ENCODE peak calls at places on chromosomes 7 and 10, in six cellular contexts. J, O, T, S, X and Y are unnamed samples.

GRCh38 chr10:43939939-43940810 is 291.5 kb upstream of the ZNF32 start:
- DNase-seq in T (peak), X (no peak), J (no peak), O (peak), S (no peak), Y (peak)

GRCh38 chr7:157568785-157569584 is 232.2 kb downstream of the DNAJB6 start:
- DNase-seq in S (no peak), X (no peak), T (peak), O (peak), J (peak), Y (no peak)

GRCh38 chr10:119025336-119025735 is 4.2 kb upstream of the NANOS1 start:
- DNase-seq in S (no peak), X (peak), O (peak), T (no peak), J (no peak), Y (peak)

GRCh38 chr7:158320328-158320727 is 267.3 kb downstream of the PTPRN2 start:
- DNase-seq in X (no peak), O (no peak), S (no peak), J (no peak), T (peak), Y (no peak)

GRCh38 chr10:100902622-100903021 is 10.1 kb upstream of the SLF2 start:
- DNase-seq in J (no peak), S (no peak), X (no peak), T (no peak), O (no peak), Y (no peak)

GRCh38 chr10:77715081-77715480 is 77.5 kb upstream of the KCNMA1 start:
- DNase-seq in X (peak), O (no peak), J (no peak), S (no peak), T (no peak), Y (no peak)

GRCh38 chr7:92697414-92697813 is 107.2 kb upstream of the FAM133B start:
- DNase-seq in T (no peak), J (no peak), O (no peak), X (no peak), S (no peak), Y (no peak)

GRCh38 chr10:13099666-13100348 is at the start of gene OPTN:
- DNase-seq in X (peak), J (peak), S (peak), O (peak), T (peak), Y (peak)

GRCh38 chr7:120089968-120090367 is 183.0 kb upstream of the KCND2 start:
- DNase-seq in S (no peak), J (no peak), T (peak), O (no peak), X (peak), Y (peak)

GRCh38 chr10:90051053-90051452 is 349.7 kb downstream of the KIF20B start:
- DNase-seq in S (no peak), T (no peak), J (no peak), X (no peak), O (peak), Y (no peak)

GRCh38 chr10:47027108-47027811 is 116.0 kb downstream of the PTPN20 start:
- DNase-seq in T (peak), J (no peak), S (no peak), O (no peak), X (no peak), Y (no peak)

GRCh38 chr10:71578069-71578468 is 141.5 kb downstream of the C10orf105 start:
- DNase-seq in J (no peak), S (no peak), O (no peak), T (no peak), X (no peak), Y (no peak)

GRCh38 chr7:51455086-51455485 is 138.5 kb upstream of the COBL start:
- DNase-seq in X (no peak), T (no peak), J (no peak), S (no peak), O (no peak), Y (no peak)

GRCh38 chr10:79396587-79396986 is 48.8 kb downstream of the ZCCHC24 start:
- DNase-seq in T (no peak), X (no peak), S (no peak), O (no peak), J (no peak), Y (no peak)

GRCh38 chr7:149823631-149824199 is 14.5 kb upstream of the ZNF862 start:
- DNase-seq in S (no peak), T (no peak), X (no peak), J (no peak), O (no peak), Y (no peak)

GRCh38 chr10:45000138-45000763 is 472 bp upstream of the ZNF22 start:
- DNase-seq in O (peak), T (no peak), J (no peak), X (peak), S (no peak), Y (peak)

GRCh38 chr7:150516956-150517355 is 2.3 kb downstream of the GIMAP7 start:
- DNase-seq in O (no peak), J (no peak), S (no peak), X (no peak), T (no peak), Y (no peak)

GRCh38 chr10:62765726-62766125 is 38.8 kb upstream of the ADO start:
- DNase-seq in J (no peak), S (no peak), X (no peak), T (no peak), O (no peak), Y (no peak)

GRCh38 chr10:62772186-62772950 is 32.2 kb upstream of the ADO start:
- DNase-seq in O (no peak), X (no peak), T (no peak), S (no peak), J (no peak), Y (peak)

GRCh38 chr10:62766383-62766782 is 38.1 kb upstream of the ADO start:
- DNase-seq in T (no peak), J (no peak), X (no peak), O (no peak), S (no peak), Y (no peak)

GRCh38 chr10:62769574-62770242 is 34.8 kb upstream of the ADO start:
- DNase-seq in O (peak), J (no peak), S (no peak), X (no peak), T (no peak), Y (peak)
- H2BK120ac ChIP-seq in O (no peak), J (no peak), S (no peak), X (no peak), T (no peak), Y (peak)

DNA sequence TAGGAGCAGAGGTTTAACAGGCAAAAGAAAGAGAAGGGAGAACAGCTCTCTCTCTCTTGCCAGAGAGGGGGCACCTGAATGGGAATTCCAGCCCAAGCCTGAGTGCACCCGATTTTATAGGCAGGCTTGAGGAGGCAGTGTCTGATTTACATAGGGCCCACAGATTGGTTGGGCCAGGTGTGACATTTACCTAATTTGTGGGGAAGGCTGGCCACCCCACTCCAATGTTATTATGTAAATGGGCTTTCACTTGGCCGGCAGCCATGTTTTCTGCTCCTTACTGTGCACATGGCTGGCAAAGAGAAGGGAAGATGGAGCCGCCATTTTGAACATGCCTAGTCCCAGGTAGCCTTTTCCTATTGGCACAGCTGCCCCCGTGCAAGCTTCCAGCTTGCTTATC is 735.5 kb upstream of the AUTS2 start:
- DNase-seq in S (no peak), O (no peak), X (no peak), J (no peak), T (no peak), Y (no peak)
- H4K91ac ChIP-seq in S (no peak), O (no peak), X (no peak), J (no peak), T (no peak), Y (no peak)

DNA sequence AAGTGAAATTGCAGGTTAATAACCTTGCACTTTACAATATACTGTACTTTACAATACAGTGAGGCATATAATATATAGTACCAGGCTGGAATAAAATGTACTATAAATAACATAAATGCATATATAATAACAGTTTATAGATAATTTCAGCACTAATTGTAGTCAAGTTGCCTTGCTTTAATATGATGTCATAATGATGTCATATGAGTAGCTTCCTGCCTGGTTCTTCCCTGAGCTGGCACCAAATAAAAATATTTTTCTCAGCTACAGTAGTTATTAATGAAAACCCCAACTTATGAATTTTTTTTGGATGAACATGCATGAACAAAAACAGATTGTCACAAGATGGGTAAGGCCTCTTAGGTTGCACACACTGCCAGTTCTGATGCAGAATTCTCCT is 816.7 kb downstream of the XPNPEP1 start:
- DNase-seq in O (no peak), T (no peak), J (no peak), S (no peak), X (no peak), Y (no peak)
- H2BK120ac ChIP-seq in O (no peak), T (no peak), J (no peak), S (no peak), X (no peak), Y (no peak)

DNA sequence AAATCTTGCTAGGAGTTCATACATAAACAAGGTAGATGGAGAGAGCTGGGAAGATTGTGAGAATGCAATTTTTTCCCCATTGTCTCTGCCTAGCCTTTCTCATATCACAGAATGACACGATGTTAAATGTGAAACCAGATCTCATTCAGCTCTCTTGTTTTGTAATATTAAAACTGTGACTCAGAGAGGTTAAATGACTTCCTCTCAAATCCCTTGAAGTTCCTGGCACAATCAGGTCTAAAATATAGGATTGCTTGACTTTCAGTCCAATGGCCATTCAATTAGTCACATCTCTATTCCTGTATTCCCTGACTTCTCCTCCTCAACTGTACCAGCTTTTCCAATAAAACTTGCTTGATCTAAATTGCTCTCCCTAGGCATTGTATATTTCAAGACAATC is 3.1 kb downstream of the ANKRD22 start:
- DNase-seq in S (no peak), T (no peak), J (no peak), X (peak), O (peak), Y (peak)
- H4K91ac ChIP-seq in S (no peak), T (no peak), J (no peak), X (no peak), O (no peak), Y (no peak)

GRCh38 chr10:10797467-10797866 is 220.2 kb upstream of the CELF2 start:
- DNase-seq in S (no peak), T (no peak), J (no peak), O (no peak), X (no peak), Y (no peak)

GRCh38 chr10:10794776-10795175 is 222.9 kb upstream of the CELF2 start:
- DNase-seq in X (no peak), J (no peak), T (no peak), O (peak), S (no peak), Y (peak)

GRCh38 chr10:10796774-10797415 is 220.8 kb upstream of the CELF2 start:
- DNase-seq in T (no peak), O (peak), X (no peak), S (no peak), J (no peak), Y (peak)

GRCh38 chr10:10798021-10798420 is 219.7 kb upstream of the CELF2 start:
- DNase-seq in J (peak), T (no peak), X (no peak), S (no peak), O (no peak), Y (no peak)

DNA sequence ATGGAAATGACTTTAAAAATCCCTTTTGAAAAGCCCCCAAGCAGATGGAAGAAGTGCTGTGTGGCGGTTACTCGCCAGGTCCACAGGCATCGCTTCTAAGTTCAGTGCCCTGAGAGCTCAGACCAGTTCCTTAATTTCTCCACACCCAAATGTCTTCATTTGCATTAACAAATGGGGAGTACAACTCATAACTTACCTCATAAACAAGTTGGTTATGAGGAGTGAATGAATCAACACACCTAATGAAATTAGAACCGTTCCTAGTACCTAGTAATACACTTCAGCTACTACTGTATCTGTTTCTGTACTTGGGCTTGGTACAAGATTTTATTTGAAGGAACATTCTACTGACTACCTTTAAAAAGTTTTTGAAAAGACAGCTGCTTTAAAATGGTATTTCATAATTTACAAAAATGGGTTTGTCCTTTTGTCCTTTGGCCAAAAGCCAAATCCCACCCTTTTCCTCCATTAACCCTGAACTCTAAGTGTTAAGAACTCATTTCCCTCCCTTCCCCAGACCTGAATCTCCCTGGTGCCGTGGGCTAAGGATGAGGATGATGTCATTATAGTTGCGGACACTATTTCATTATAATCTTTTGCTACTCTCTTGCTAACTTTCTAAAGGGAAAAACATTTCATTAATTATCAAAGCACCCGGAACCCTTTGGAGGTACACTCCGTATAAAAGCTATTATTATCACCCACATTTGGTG is 221.5 kb upstream of the CELF2 start:
- DNase-seq in T (no peak), J (no peak), S (no peak), X (no peak), O (peak), Y (peak)
- H2BK120ac ChIP-seq in T (no peak), J (no peak), S (no peak), X (no peak), O (no peak), Y (peak)

DNA sequence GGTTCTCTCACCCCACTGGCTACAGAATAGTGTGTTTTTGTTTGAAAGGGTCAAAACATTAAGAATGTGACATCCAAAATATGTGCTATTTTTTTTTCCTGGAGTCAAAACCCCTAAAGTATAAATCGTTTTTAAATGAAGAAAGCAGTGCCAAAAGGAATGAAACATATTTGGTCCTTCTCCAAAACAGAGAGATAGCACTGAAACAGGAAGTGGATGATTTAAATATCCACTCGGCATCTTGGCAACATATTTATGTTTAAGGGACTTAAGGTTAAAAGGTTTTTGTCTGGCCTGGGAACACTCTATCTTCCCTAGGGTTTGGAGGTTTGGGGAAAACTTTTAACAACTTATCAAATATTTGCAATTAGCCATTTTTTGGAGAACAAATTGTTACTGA is 32.4 kb downstream of the CALD1 start:
- DNase-seq in T (no peak), O (peak), X (no peak), J (no peak), S (no peak), Y (peak)
- H4K91ac ChIP-seq in T (no peak), O (no peak), X (no peak), J (no peak), S (no peak), Y (no peak)

GRCh38 chr10:55232553-55232952 is 431.5 kb upstream of the PCDH15 start:
- DNase-seq in S (no peak), J (no peak), O (no peak), X (no peak), T (no peak), Y (no peak)

GRCh38 chr10:55237462-55237861 is 436.4 kb upstream of the PCDH15 start:
- DNase-seq in J (no peak), T (no peak), O (no peak), X (no peak), S (no peak), Y (no peak)

GRCh38 chr10:55233090-55233489 is 432.1 kb upstream of the PCDH15 start:
- DNase-seq in X (no peak), O (no peak), J (no peak), T (no peak), S (no peak), Y (no peak)

DNA sequence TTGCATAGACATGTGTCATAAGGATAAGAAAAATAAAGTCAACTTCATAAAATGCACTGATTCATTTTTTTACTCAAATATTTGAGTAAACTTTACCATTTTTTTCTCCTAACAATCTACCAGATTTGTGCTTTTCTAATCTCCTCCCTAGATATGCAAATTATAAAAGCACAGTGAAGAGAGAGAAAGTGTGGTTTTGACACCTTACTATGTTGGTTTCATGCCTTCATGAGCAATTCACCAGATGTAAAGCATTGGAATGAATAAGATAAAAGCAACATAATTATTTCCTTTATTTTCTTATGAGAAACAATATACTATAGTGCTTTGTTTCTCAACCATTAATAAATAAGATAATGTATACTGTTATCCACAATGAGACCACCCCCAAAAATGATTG is 432.5 kb upstream of the PCDH15 start:
- DNase-seq in J (no peak), S (no peak), X (no peak), T (no peak), O (no peak), Y (no peak)
- H2BK120ac ChIP-seq in J (no peak), S (no peak), X (no peak), T (no peak), O (no peak), Y (no peak)